ENCODE peak calls at places on chromosomes 7 and 10, in eight cellular contexts. S is heart right ventricle; V is AG08395; N is AG20443; E is psoas muscle; U is HFF-Myc; R is neural progenitor cell; C is stimulated activated CD8-positive, alpha-beta memory T cell treated with anti-CD3 and anti-CD28 coated beads, Interleukin-12 subunit alpha, Interleukin-12 subunit beta, amount 100 ng/mL, for 4 hours. I is an unnamed sample.

GRCh38 chr7:37071124-37071523 is 346.8 kb upstream of the AOAH start:
- DNase-seq in N (no peak), S (no peak), U (no peak), E (no peak), C (no peak), V (no peak), R (no peak), I (no peak)

GRCh38 chr7:43592321-43592720 is 9.4 kb downstream of the STK17A start:
- DNase-seq in S (no peak), E (no peak), N (no peak), U (no peak), V (no peak), R (no peak), C (no peak), I (no peak)

GRCh38 chr7:142298631-142299030 is 40.8 kb upstream of the PRSS58 start:
- DNase-seq in E (no peak), V (no peak), R (no peak), C (no peak), S (no peak), N (no peak), U (no peak), I (no peak)

GRCh38 chr7:56046728-56047445 is 4.4 kb downstream of the PSPH start:
- DNase-seq in E (no peak), U (peak), N (peak), C (no peak), R (peak), V (peak), S (no peak), I (peak)

GRCh38 chr10:86090807-86091206 is 275.8 kb downstream of the GRID1 start:
- DNase-seq in U (no peak), R (no peak), C (no peak), E (no peak), N (no peak), V (no peak), S (no peak), I (no peak)

GRCh38 chr7:45574521-45575500 is 643 bp downstream of the ADCY1 start:
- DNase-seq in V (peak), C (no peak), U (no peak), R (peak), N (peak), S (peak), E (no peak), I (peak)

GRCh38 chr10:129758180-129758579 is 205.9 kb downstream of the EBF3 start:
- DNase-seq in V (no peak), U (no peak), R (no peak), N (no peak), E (no peak), S (no peak), C (no peak), I (no peak)

GRCh38 chr7:114504586-114504985 is 90.0 kb downstream of the FOXP2 start:
- DNase-seq in E (no peak), V (no peak), C (no peak), R (no peak), U (peak), N (no peak), S (no peak), I (no peak)

GRCh38 chr7:128402346-128402745 is 7.4 kb downstream of the IMPDH1 start:
- DNase-seq in V (no peak), S (no peak), C (no peak), U (no peak), N (no peak), E (no peak), R (no peak), I (peak)